ENCODE peak calls at places on chromosomes 16 and 17, in ten cellular contexts. N, G, E, K, T, P, Z, V, A and X are unnamed samples.

GRCh38 chr16:46961373-46962353 is 11.8 kb downstream of the DNAJA2 start:
- DNase-seq in T (peak), E (no peak), V (no peak), G (no peak), Z (no peak), A (no peak), K (no peak), N (no peak), P (no peak), X (no peak)

GRCh38 chr17:82932146-82933005 is 92.6 kb upstream of the ZNF750 start:
- DNase-seq in G (no peak), K (peak), T (no peak), P (peak), Z (no peak), V (peak), A (no peak), E (peak), N (no peak), X (no peak)

GRCh38 chr17:62648247-62648953 is 20.9 kb downstream of the MRC2 start:
- DNase-seq in K (no peak), N (no peak), V (no peak), A (no peak), T (no peak), G (no peak), P (no peak), E (no peak), Z (no peak), X (no peak)

GRCh38 chr16:24950275-24950674 is 64.9 kb downstream of the ARHGAP17 start:
- DNase-seq in G (no peak), V (peak), E (no peak), Z (no peak), P (no peak), T (peak), N (no peak), A (no peak), K (no peak), X (no peak)

GRCh38 chr16:56871172-56871593 is 6.2 kb downstream of the SLC12A3 start:
- DNase-seq in G (no peak), Z (no peak), T (peak), N (no peak), E (peak), A (no peak), P (peak), K (peak), V (peak), X (no peak)

GRCh38 chr16:590165-590874 is 454 bp downstream of the RAB40C start:
- DNase-seq in Z (no peak), G (no peak), A (no peak), K (peak), P (peak), T (no peak), V (no peak), E (no peak), N (no peak), X (no peak)

GRCh38 chr16:9124908-9125584 is 33.6 kb downstream of the HAPSTR1 start:
- DNase-seq in P (no peak), A (no peak), V (no peak), N (no peak), Z (no peak), G (no peak), E (no peak), K (no peak), T (no peak), X (no peak)

GRCh38 chr16:85768225-85768624 is 17.3 kb upstream of the C16orf74 start:
- DNase-seq in G (no peak), V (no peak), P (no peak), K (no peak), Z (no peak), A (no peak), E (no peak), T (no peak), N (no peak), X (no peak)

GRCh38 chr16:57589374-57589773 is 39.1 kb upstream of the ADGRG1 start:
- DNase-seq in V (no peak), E (no peak), Z (no peak), P (no peak), T (no peak), A (no peak), G (no peak), K (no peak), N (no peak), X (no peak)

GRCh38 chr16:77611386-77611785 is 110.9 kb upstream of the NUDT7 start:
- DNase-seq in Z (no peak), T (no peak), N (no peak), E (no peak), P (no peak), A (no peak), K (no peak), V (no peak), G (no peak), X (no peak)

GRCh38 chr17:75289832-75290337 is 652 bp upstream of the SLC25A19 start:
- DNase-seq in Z (no peak), T (peak), E (peak), G (peak), V (peak), K (peak), P (peak), A (peak), N (peak), X (no peak)

GRCh38 chr16:84879569-84880487 is 60.0 kb downstream of the CRISPLD2 start:
- DNase-seq in E (peak), V (no peak), T (no peak), Z (no peak), A (no peak), N (no peak), K (peak), G (no peak), P (no peak), X (no peak)

GRCh38 chr17:16281351-16281750 is 64.3 kb downstream of the PIGL start:
- DNase-seq in V (peak), K (no peak), T (peak), Z (no peak), A (no peak), N (no peak), E (peak), G (no peak), P (no peak), X (no peak)

GRCh38 chr16:25264599-25264998 is 7.0 kb upstream of the ZKSCAN2 start:
- DNase-seq in E (no peak), N (peak), Z (no peak), G (no peak), V (peak), T (no peak), K (no peak), A (peak), P (no peak), X (no peak)

GRCh38 chr17:66426397-66427033 is 124.1 kb downstream of the PRKCA start:
- DNase-seq in G (peak), N (no peak), V (no peak), P (peak), K (no peak), A (no peak), Z (no peak), T (no peak), E (no peak), X (no peak)

GRCh38 chr16:23225109-23225508 is 42.6 kb downstream of the SCNN1G start:
- DNase-seq in E (no peak), Z (no peak), K (no peak), T (no peak), N (no peak), A (no peak), V (no peak), G (no peak), P (no peak), X (no peak)

GRCh38 chr16:50025544-50025931 is 513 bp downstream of the CNEP1R1 start:
- DNase-seq in N (no peak), T (peak), P (peak), A (no peak), E (no peak), K (no peak), G (peak), Z (no peak), V (no peak), X (no peak)

GRCh38 chr16:22141746-22142145 is 20.6 kb upstream of the SDR42E2 start:
- DNase-seq in K (no peak), Z (no peak), N (peak), G (no peak), P (peak), E (no peak), V (peak), A (peak), T (peak), X (no peak)

GRCh38 chr17:22142091-22142490 is 449.8 kb downstream of the KCNJ18 start:
- DNase-seq in V (no peak), A (no peak), E (no peak), G (no peak), Z (no peak), N (no peak), K (no peak), T (no peak), P (peak), X (no peak)

GRCh38 chr17:36610472-36610871 is 9.1 kb downstream of the MRM1 start:
- DNase-seq in N (no peak), K (no peak), A (no peak), P (no peak), T (peak), G (no peak), Z (no peak), V (no peak), E (no peak), X (no peak)

GRCh38 chr17:43827596-43827995 is 5.3 kb downstream of the MPP3 start:
- DNase-seq in E (no peak), K (no peak), V (no peak), N (no peak), Z (no peak), A (no peak), T (no peak), P (no peak), G (no peak), X (no peak)

GRCh38 chr17:5249615-5250014 is 15.0 kb upstream of the SCIMP start:
- DNase-seq in G (peak), K (peak), Z (no peak), E (peak), V (peak), T (peak), N (peak), P (peak), A (peak), X (no peak)

GRCh38 chr17:74923538-74924249 is 379 bp upstream of the OTOP2 start:
- DNase-seq in G (peak), T (no peak), V (peak), P (peak), K (peak), A (peak), E (peak), Z (no peak), N (peak), X (peak)